ENCODE peak calls at places on chromosome 9, in ten cellular contexts. F is AG08396; U is choroid plexus epithelial cell; J is D341Med; N is effector memory CD8-positive, alpha-beta T cell; R is WTC11; G is IMR-90; K is activated gamma-delta T cell treated with anti-CD3 and anti-CD28 coated beads, Interleukin-2, amount 50 U/mL, for 16 hours; Z is NCI-H1105 treated with DMSO at 0.1 percent for 48 hours; I is aorta. O is an unnamed sample.

GRCh38 chr9:77215874-77216273 is 38.5 kb downstream of the VPS13A start:
- DNase-seq in I (no peak), G (peak), N (no peak), R (no peak), Z (no peak), K (no peak), U (peak), J (peak), F (peak), O (peak)

GRCh38 chr9:112601646-112602045 is 115.0 kb downstream of the KIAA1958 start:
- DNase-seq in U (peak), F (peak), R (no peak), J (no peak), N (no peak), K (no peak), I (no peak), Z (no peak), G (peak), O (peak)

GRCh38 chr9:129336601-129337286 is 158.7 kb upstream of the IER5L start:
- DNase-seq in U (peak), Z (no peak), F (no peak), I (peak), R (peak), N (peak), K (no peak), J (no peak), G (peak), O (peak)

GRCh38 chr9:116589392-116590354 is 97.4 kb upstream of the TRIM32 start:
- DNase-seq in U (peak), G (peak), N (no peak), J (peak), I (no peak), Z (no peak), F (peak), R (peak), K (no peak), O (peak)

GRCh38 chr9:69107801-69108200 is 66.3 kb upstream of the TJP2 start:
- DNase-seq in U (no peak), G (no peak), J (no peak), K (no peak), I (no peak), R (no peak), Z (no peak), N (no peak), F (no peak), O (no peak)

GRCh38 chr9:121107041-121107440 is 32.3 kb downstream of the CNTRL start:
- DNase-seq in R (no peak), G (no peak), U (peak), J (no peak), N (no peak), K (no peak), Z (no peak), I (no peak), F (no peak), O (no peak)

GRCh38 chr9:102459828-102460227 is 535.3 kb upstream of the CYLC2 start:
- DNase-seq in J (no peak), U (no peak), I (no peak), K (no peak), N (no peak), G (no peak), R (no peak), Z (no peak), F (no peak), O (no peak)

GRCh38 chr9:136439550-136440408 is at the start of gene INPP5E:
- DNase-seq in Z (peak), I (peak), R (peak), U (peak), N (peak), K (peak), J (peak), G (peak), F (peak), O (peak)

GRCh38 chr9:126986506-126986951 is 71.9 kb downstream of the RALGPS1 start:
- DNase-seq in K (peak), N (peak), J (no peak), U (no peak), Z (no peak), I (no peak), G (no peak), F (no peak), R (no peak), O (no peak)

GRCh38 chr9:28999057-28999456 is 1425.8 kb upstream of the C9orf72 start:
- DNase-seq in F (no peak), K (no peak), R (no peak), Z (no peak), I (no peak), U (peak), G (no peak), N (no peak), J (no peak), O (no peak)

GRCh38 chr9:98916660-98917059 is 27.0 kb upstream of the COL15A1 start:
- DNase-seq in K (no peak), J (no peak), N (no peak), F (peak), U (peak), Z (no peak), G (peak), I (no peak), R (peak), O (no peak)

GRCh38 chr9:129354498-129354897 is 176.4 kb upstream of the IER5L start:
- DNase-seq in R (no peak), N (no peak), J (no peak), U (no peak), Z (no peak), K (no peak), F (no peak), G (no peak), I (no peak), O (no peak)

GRCh38 chr9:79780559-79780958 is 208.8 kb downstream of the TLE4 start:
- DNase-seq in Z (no peak), N (no peak), I (no peak), K (no peak), U (no peak), J (no peak), F (no peak), R (no peak), G (no peak), O (no peak)